ENCODE peak calls at places on chromosome 9, in eight cellular contexts. N is PC-9; F is stimulated activated CD4-positive, alpha-beta T cell treated with anti-CD3 and anti-CD28 coated beads, Interleukin-2, amount 100 ng/mL, for 48 hours; Q is CD8-positive, alpha-beta memory T cell; O is stimulated activated CD8-positive, alpha-beta memory T cell treated with anti-CD3 and anti-CD28 coated beads, Interleukin-4, amount 100 ng/mL, for 48 hours; E is NCI-H1105 treated with DMSO at 0.1 percent for 48 hours; U is neuronal stem cell; J is activated T-helper 1 cell treated with anti-CD3 and anti-CD28 coated beads, Interleukin-2, amount 50 U/mL, for 16 hours. D is an unnamed sample.

GRCh38 chr9:100856238-100856637 is 172.3 kb upstream of the PLPPR1 start:
- DNase-seq in N (no peak), Q (no peak), U (no peak), F (no peak), J (no peak), O (no peak), E (peak), D (no peak)

GRCh38 chr9:76658510-76659231 is 105.6 kb upstream of the PCA3 start:
- DNase-seq in N (peak), U (no peak), O (no peak), Q (no peak), E (peak), J (no peak), F (no peak), D (peak)

GRCh38 chr9:101220341-101220740 is 164.5 kb downstream of the BAAT start:
- DNase-seq in J (no peak), F (no peak), U (no peak), O (no peak), Q (no peak), E (no peak), N (no peak), D (no peak)

GRCh38 chr9:114247491-114247890 is 75.4 kb upstream of the ORM1 start:
- DNase-seq in Q (no peak), J (no peak), U (no peak), N (no peak), O (no peak), F (no peak), E (no peak), D (no peak)

GRCh38 chr9:113916931-113917330 is 40.8 kb downstream of the ZNF618 start:
- DNase-seq in Q (no peak), E (no peak), N (no peak), F (no peak), O (no peak), J (no peak), U (no peak), D (no peak)

GRCh38 chr9:80951675-80952074 is 737.7 kb downstream of the TLE1 start:
- DNase-seq in E (no peak), J (no peak), Q (no peak), U (no peak), O (no peak), N (no peak), F (no peak), D (peak)

GRCh38 chr9:95023217-95024003 is 294.1 kb downstream of the FANCC start:
- DNase-seq in Q (no peak), E (no peak), O (no peak), N (no peak), J (no peak), F (no peak), U (no peak), D (peak)

GRCh38 chr9:95079461-95079860 is 238.0 kb downstream of the FANCC start:
- DNase-seq in N (no peak), Q (no peak), J (no peak), O (no peak), E (no peak), F (no peak), U (no peak), D (no peak)

GRCh38 chr9:123061216-123061615 is 27.7 kb downstream of the GPR21 start:
- DNase-seq in J (no peak), F (no peak), O (no peak), N (no peak), U (no peak), E (no peak), Q (no peak), D (no peak)

GRCh38 chr9:9133526-9133925 is 1333.9 kb upstream of the DMAC1 start:
- DNase-seq in F (no peak), U (no peak), O (no peak), Q (no peak), E (no peak), J (no peak), N (no peak), D (no peak)

GRCh38 chr9:94967481-94967880 is 241.0 kb downstream of the AOPEP start:
- DNase-seq in F (no peak), U (no peak), N (no peak), J (no peak), O (no peak), Q (no peak), E (peak), D (no peak)

GRCh38 chr9:100731557-100731956 is 153.7 kb downstream of the CAVIN4 start:
- DNase-seq in Q (no peak), J (no peak), N (no peak), U (no peak), O (no peak), E (no peak), F (no peak), D (no peak)

GRCh38 chr9:137218754-137219271 is 3.2 kb downstream of the RNF208 start:
- DNase-seq in U (no peak), N (peak), F (no peak), Q (no peak), J (no peak), O (no peak), E (no peak), D (no peak)

GRCh38 chr9:36128331-36128730 is 8.2 kb upstream of the GLIPR2 start:
- DNase-seq in Q (no peak), N (no peak), F (no peak), O (no peak), J (no peak), E (no peak), U (no peak), D (no peak)

GRCh38 chr9:110555971-110556370 is 23.6 kb downstream of the SVEP1 start:
- DNase-seq in E (no peak), F (no peak), Q (no peak), N (peak), O (no peak), U (no peak), J (no peak), D (peak)

GRCh38 chr9:88852794-88853193 is 138.5 kb upstream of the S1PR3 start:
- DNase-seq in J (no peak), U (no peak), N (peak), Q (no peak), E (no peak), F (no peak), O (no peak), D (peak)

GRCh38 chr9:89482950-89483349 is 15.0 kb downstream of the SEMA4D start:
- DNase-seq in N (no peak), U (no peak), Q (no peak), O (no peak), J (no peak), E (no peak), F (no peak), D (no peak)

GRCh38 chr9:134568116-134568515 is 73.5 kb upstream of the COL5A1 start:
- DNase-seq in U (no peak), J (no peak), F (no peak), E (no peak), N (no peak), Q (no peak), O (no peak), D (no peak)

GRCh38 chr9:82021198-82021597 is 32.6 kb downstream of the SPATA31D1 start:
- DNase-seq in J (no peak), N (no peak), Q (no peak), O (no peak), U (no peak), F (no peak), E (no peak), D (peak)

GRCh38 chr9:132055756-132056155 is 23.9 kb downstream of the MED27 start:
- DNase-seq in N (no peak), F (no peak), U (no peak), E (peak), Q (no peak), O (no peak), J (no peak), D (no peak)

GRCh38 chr9:132878695-132879064 is at the start of gene SPACA9:
- DNase-seq in J (peak), O (peak), N (no peak), Q (no peak), E (peak), F (peak), U (peak), D (peak)

GRCh38 chr9:18888241-18888794 is 144.7 kb downstream of the SAXO1 start:
- DNase-seq in J (no peak), E (no peak), F (no peak), U (no peak), Q (no peak), N (no peak), O (no peak), D (no peak)

GRCh38 chr9:70093944-70094343 is 50.3 kb downstream of the MAMDC2 start:
- DNase-seq in Q (no peak), F (no peak), E (peak), N (peak), J (no peak), U (no peak), O (no peak), D (no peak)

GRCh38 chr9:138068601-138069035 is 191.0 kb downstream of the CACNA1B start:
- DNase-seq in Q (no peak), J (no peak), E (no peak), F (no peak), U (no peak), N (no peak), O (no peak), D (no peak)

GRCh38 chr9:5557606-5558587 is 47.6 kb downstream of the PDCD1LG2 start:
- DNase-seq in Q (peak), E (no peak), O (peak), F (no peak), J (peak), U (no peak), N (no peak), D (peak)

GRCh38 chr9:79581794-79582193 is 10.0 kb downstream of the TLE4 start:
- DNase-seq in U (no peak), Q (no peak), F (no peak), J (no peak), E (no peak), O (peak), N (no peak), D (peak)

GRCh38 chr9:95516736-95517558 is at the start of gene PTCH1:
- DNase-seq in U (no peak), N (no peak), O (peak), F (no peak), J (peak), E (no peak), Q (peak), D (peak)

GRCh38 chr9:72585737-72586136 is 64.3 kb downstream of the TMC1 start:
- DNase-seq in J (no peak), Q (no peak), F (no peak), E (no peak), O (no peak), N (no peak), U (no peak), D (peak)

GRCh38 chr9:116900543-116900942 is 213.4 kb downstream of the TRIM32 start:
- DNase-seq in U (no peak), J (no peak), Q (no peak), F (no peak), N (no peak), E (no peak), O (no peak), D (no peak)

GRCh38 chr9:110432253-110432652 is 94.6 kb upstream of the TXNDC8 start:
- DNase-seq in U (no peak), Q (no peak), N (no peak), O (no peak), J (no peak), E (no peak), F (no peak), D (peak)

GRCh38 chr9:130482463-130482862 is 37.7 kb downstream of the ASS1 start:
- DNase-seq in N (no peak), O (no peak), F (no peak), J (no peak), E (no peak), Q (no peak), U (no peak), D (no peak)

GRCh38 chr9:97563458-97564135 is 62.1 kb downstream of the TMOD1 start:
- DNase-seq in F (no peak), N (no peak), U (no peak), E (no peak), O (no peak), J (no peak), Q (no peak), D (no peak)

GRCh38 chr9:2439957-2440356 is 181.6 kb upstream of the VLDLR start:
- DNase-seq in J (no peak), Q (no peak), F (no peak), E (no peak), N (no peak), O (no peak), U (no peak), D (no peak)

GRCh38 chr9:128361981-128362646 is 9.1 kb upstream of the URM1 start:
- DNase-seq in E (peak), F (peak), O (peak), U (peak), Q (peak), N (no peak), J (peak), D (peak)

GRCh38 chr9:33142531-33142930 is 24.6 kb downstream of the B4GALT1 start:
- DNase-seq in N (no peak), F (no peak), J (no peak), E (no peak), U (no peak), O (peak), Q (no peak), D (no peak)

GRCh38 chr9:995776-996175 is 19.3 kb downstream of the DMRT3 start:
- DNase-seq in E (no peak), F (no peak), U (no peak), N (no peak), J (no peak), Q (no peak), O (no peak), D (no peak)

GRCh38 chr9:121599872-121600585 is 51.4 kb upstream of the DAB2IP start:
- DNase-seq in Q (no peak), O (no peak), J (no peak), F (no peak), N (no peak), U (no peak), E (peak), D (no peak)

D was measured in GM03348.